ENCODE peak calls at places on chromosomes 13 and 19, in ten cellular contexts. N, R, W, C, H, X, K, F, U and D are unnamed samples.

GRCh38 chr19:18274776-18275356 is 614 bp upstream of the IQCN start:
- DNase-seq in N (no peak), W (peak), R (peak), C (peak), F (peak), U (peak), H (no peak), X (no peak), K (peak), D (no peak)

GRCh38 chr13:48266967-48267639 is 34.1 kb downstream of the ITM2B start:
- DNase-seq in U (no peak), R (no peak), N (no peak), K (no peak), C (no peak), H (no peak), X (no peak), W (no peak), F (no peak), D (no peak)

GRCh38 chr13:59746291-59746962 is 417.3 kb downstream of the DIAPH3 start:
- DNase-seq in F (no peak), W (no peak), X (no peak), C (no peak), H (no peak), U (no peak), N (no peak), K (peak), R (peak), D (peak)

GRCh38 chr19:4970558-4971423 is 1.9 kb downstream of the KDM4B start:
- DNase-seq in F (peak), H (no peak), C (peak), K (peak), R (no peak), W (peak), N (no peak), U (peak), X (peak), D (no peak)

GRCh38 chr19:49264258-49264657 is 60.7 kb downstream of the SLC6A16 start:
- DNase-seq in H (no peak), N (no peak), R (no peak), W (no peak), F (no peak), K (no peak), X (no peak), U (no peak), C (no peak), D (no peak)

GRCh38 chr19:4067396-4068057 is 828 bp upstream of the ZBTB7A start:
- DNase-seq in H (no peak), R (no peak), X (peak), W (peak), N (no peak), K (no peak), C (peak), F (no peak), U (no peak), D (no peak)

GRCh38 chr19:17777840-17778620 is 16.9 kb upstream of the B3GNT3 start:
- DNase-seq in X (peak), N (no peak), K (no peak), C (peak), H (peak), W (peak), R (peak), F (peak), U (peak), D (no peak)

GRCh38 chr13:77213644-77214043 is 113.2 kb downstream of the MYCBP2 start:
- DNase-seq in N (no peak), X (no peak), R (no peak), C (no peak), K (no peak), W (no peak), F (no peak), U (no peak), H (no peak), D (no peak)

GRCh38 chr13:73141292-73141771 is 82.5 kb downstream of the KLF5 start:
- DNase-seq in H (no peak), K (no peak), X (no peak), W (peak), C (no peak), R (no peak), U (no peak), F (no peak), N (no peak), D (no peak)

GRCh38 chr19:34662919-34663318 is 14.0 kb downstream of the SCGB2B2 start:
- DNase-seq in N (peak), W (peak), C (no peak), X (peak), F (no peak), H (peak), K (peak), R (peak), U (peak), D (no peak)

GRCh38 chr19:18515959-18516358 is 5.9 kb downstream of the ELL start:
- DNase-seq in H (no peak), F (no peak), U (no peak), K (no peak), N (no peak), W (no peak), X (no peak), C (no peak), R (no peak), D (no peak)

GRCh38 chr13:25943666-25944065 is 108.2 kb downstream of the SHISA2 start:
- DNase-seq in N (no peak), U (no peak), K (no peak), C (no peak), F (no peak), W (no peak), X (no peak), R (peak), H (no peak), D (peak)

GRCh38 chr13:77330009-77330471 is 3.1 kb upstream of the MYCBP2 start:
- DNase-seq in X (no peak), K (no peak), H (no peak), U (no peak), W (no peak), F (no peak), R (no peak), N (no peak), C (no peak), D (no peak)

GRCh38 chr13:106701810-106702341 is 133.9 kb upstream of the ARGLU1 start:
- DNase-seq in X (no peak), R (no peak), N (no peak), F (peak), C (peak), U (no peak), W (no peak), K (no peak), H (no peak), D (no peak)

GRCh38 chr19:43997631-43998290 is 5.0 kb upstream of the ZNF230 start:
- DNase-seq in R (peak), H (no peak), F (no peak), K (peak), W (no peak), N (no peak), C (no peak), X (no peak), U (peak), D (peak)

GRCh38 chr13:94115054-94115453 is 364.4 kb downstream of the DCT start:
- DNase-seq in C (no peak), W (no peak), K (no peak), N (no peak), F (no peak), R (no peak), H (no peak), U (no peak), X (no peak), D (no peak)

GRCh38 chr19:47124937-47125668 is 5.5 kb upstream of the SAE1 start:
- DNase-seq in W (peak), H (no peak), K (peak), X (peak), F (no peak), R (peak), C (no peak), U (peak), N (no peak), D (no peak)

GRCh38 chr13:111503376-111503775 is 182.9 kb downstream of the TEX29 start:
- DNase-seq in U (no peak), N (no peak), W (no peak), X (no peak), F (no peak), C (no peak), K (no peak), H (no peak), R (no peak), D (no peak)

GRCh38 chr19:8665468-8666213 is 33.0 kb downstream of the ACTL9 start:
- DNase-seq in U (no peak), N (no peak), C (no peak), H (no peak), K (no peak), R (no peak), W (no peak), F (no peak), X (no peak), D (no peak)

GRCh38 chr19:35027851-35028599 is 2.2 kb upstream of the SCN1B start:
- DNase-seq in R (peak), N (no peak), K (peak), H (no peak), C (no peak), F (no peak), U (peak), X (no peak), W (no peak), D (no peak)

GRCh38 chr13:110135977-110136597 is 170.9 kb downstream of the COL4A1 start:
- DNase-seq in F (no peak), X (no peak), C (no peak), N (no peak), H (no peak), R (no peak), U (no peak), K (no peak), W (no peak), D (no peak)

GRCh38 chr13:54637377-54637776 is 1608.8 kb downstream of the OLFM4 start:
- DNase-seq in W (no peak), C (no peak), N (no peak), U (peak), F (no peak), H (no peak), X (no peak), K (no peak), R (no peak), D (no peak)

GRCh38 chr19:19597809-19598306 is 20.6 kb downstream of the PBX4 start:
- DNase-seq in U (no peak), N (no peak), C (no peak), H (peak), W (no peak), X (no peak), R (no peak), K (no peak), F (no peak), D (no peak)

GRCh38 chr13:105345116-105345515 is 1190.3 kb downstream of the EFNB2 start:
- DNase-seq in K (no peak), C (no peak), R (no peak), F (no peak), X (no peak), W (no peak), H (no peak), N (no peak), U (no peak), D (no peak)

GRCh38 chr19:48061401-48062344 is 17.8 kb upstream of the CABP5 start:
- DNase-seq in C (no peak), F (no peak), R (no peak), K (no peak), X (no peak), W (no peak), N (no peak), U (peak), H (no peak), D (no peak)

GRCh38 chr19:17751103-17751911 is at the start of gene FCHO1:
- DNase-seq in F (peak), R (no peak), N (no peak), W (peak), X (no peak), C (peak), H (peak), K (no peak), U (no peak), D (no peak)

GRCh38 chr19:7340959-7341837 is 7.5 kb upstream of the ARHGEF18 start:
- DNase-seq in W (peak), R (peak), F (peak), X (peak), N (peak), U (peak), K (peak), H (peak), C (peak), D (no peak)

GRCh38 chr19:58182989-58183821 is at the start of gene ZNF274:
- DNase-seq in X (peak), N (peak), U (peak), K (peak), F (peak), R (peak), H (peak), W (peak), C (peak), D (peak)
- TF ChIP-seq CTCF in X (no peak), N (no peak), U (no peak), K (no peak), F (no peak), R (no peak), H (no peak), W (no peak), C (no peak), D (no peak)

DNA sequence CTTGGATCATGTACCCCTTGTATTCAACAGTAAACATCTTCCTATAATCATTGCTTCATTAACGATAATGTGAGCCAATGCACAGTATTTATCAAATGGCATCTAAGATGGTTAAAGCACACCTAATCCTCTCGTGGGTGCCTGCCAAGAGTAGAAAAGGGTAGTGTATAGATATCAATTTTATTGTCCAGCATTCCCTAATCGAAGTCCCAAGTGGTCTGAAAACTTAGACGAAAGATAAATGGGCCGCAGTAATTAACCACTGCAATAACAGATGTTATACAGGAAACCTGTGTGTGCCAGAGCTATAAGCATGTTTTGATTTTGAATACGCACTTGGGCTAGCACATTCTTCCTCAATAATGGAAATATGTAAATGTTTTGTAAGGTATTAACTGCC is 642 bp upstream of the MBNL2 start:
- DNase-seq in W (no peak), K (no peak), F (no peak), N (no peak), X (no peak), U (no peak), H (no peak), C (no peak), R (no peak), D (no peak)
- H3K4me3 ChIP-seq in W (no peak), K (peak), F (peak), N (peak), X (peak), U (no peak), H (peak), C (peak), R (peak), D (no peak)

DNA sequence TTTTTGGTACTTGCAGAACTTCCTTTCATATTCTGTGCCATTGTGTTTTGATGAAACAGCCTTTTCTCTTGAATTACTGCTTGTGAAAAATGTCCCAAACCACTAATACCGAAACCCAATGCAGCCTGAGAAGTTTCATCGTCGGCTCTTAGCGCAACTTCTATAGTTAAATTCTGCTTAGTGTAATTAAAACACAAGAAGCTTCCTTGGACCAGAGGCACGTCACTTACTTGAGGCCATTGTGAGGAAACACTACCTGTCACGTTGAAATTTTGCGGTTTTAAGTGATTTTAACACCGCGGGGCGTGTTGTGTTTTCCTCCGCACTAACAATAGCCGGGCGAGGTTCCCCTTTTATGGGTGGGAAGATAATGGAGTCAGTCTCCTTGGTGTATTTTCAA is 70.9 kb downstream of the GGACT start:
- DNase-seq in W (no peak), F (no peak), H (no peak), K (no peak), X (no peak), R (no peak), C (no peak), N (no peak), U (peak), D (no peak)
- TF ChIP-seq CTCF in W (no peak), F (no peak), H (no peak), K (no peak), X (no peak), R (no peak), C (no peak), N (no peak), U (no peak), D (no peak)

DNA sequence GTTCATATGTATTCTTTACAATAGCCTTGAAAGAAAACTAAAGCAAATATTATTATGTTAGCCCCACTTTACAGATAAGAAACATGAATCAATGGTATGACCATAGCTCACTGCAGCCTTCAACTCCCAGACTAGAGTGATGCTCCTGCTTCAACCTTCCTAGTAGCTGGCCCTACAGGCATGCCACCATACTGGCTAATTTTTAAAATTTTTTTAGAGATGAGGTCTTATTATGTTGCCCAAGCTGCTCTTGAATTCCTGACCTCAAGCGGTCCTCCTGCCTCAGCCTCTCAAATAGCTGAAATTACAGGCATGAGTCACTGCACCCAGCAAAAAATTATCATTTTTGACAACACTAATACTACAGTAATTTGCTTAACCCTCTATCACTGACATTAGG is 14.8 kb downstream of the CAB39L start:
- DNase-seq in K (no peak), U (no peak), H (no peak), X (no peak), C (no peak), F (no peak), R (no peak), W (no peak), N (no peak), D (no peak)
- H3K4me3 ChIP-seq in K (no peak), U (no peak), H (no peak), X (no peak), C (no peak), F (no peak), R (no peak), W (no peak), N (no peak), D (no peak)

GRCh38 chr13:56752630-56753029 is 388.1 kb upstream of the PRR20A start:
- DNase-seq in U (peak), C (no peak), H (no peak), X (no peak), R (no peak), F (no peak), K (no peak), N (no peak), W (no peak), D (no peak)

DNA sequence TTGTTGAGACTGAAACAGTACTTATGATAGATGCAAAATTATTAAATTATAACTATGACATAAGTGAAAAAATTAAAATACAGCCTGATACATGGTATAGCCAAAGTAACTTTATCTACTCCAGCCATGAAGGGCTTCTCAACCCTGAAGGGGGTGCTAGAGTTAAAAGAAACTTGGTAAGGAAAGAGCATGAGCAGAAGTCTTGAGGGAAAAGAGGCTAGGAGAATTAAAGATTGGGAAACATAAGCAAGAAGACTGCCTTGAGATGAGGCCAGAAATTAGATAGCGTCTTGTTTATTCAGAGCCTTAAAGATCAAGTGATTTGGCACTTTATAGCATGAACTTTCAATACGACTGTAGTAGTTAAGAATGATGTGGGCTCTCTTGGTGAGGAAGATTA is 385.5 kb upstream of the PRR20A start:
- DNase-seq in U (peak), H (no peak), W (no peak), R (no peak), N (no peak), C (no peak), X (no peak), F (no peak), K (no peak), D (no peak)
- TF ChIP-seq CTCF in U (peak), H (no peak), W (no peak), R (no peak), N (no peak), C (peak), X (peak), F (peak), K (no peak), D (no peak)

DNA sequence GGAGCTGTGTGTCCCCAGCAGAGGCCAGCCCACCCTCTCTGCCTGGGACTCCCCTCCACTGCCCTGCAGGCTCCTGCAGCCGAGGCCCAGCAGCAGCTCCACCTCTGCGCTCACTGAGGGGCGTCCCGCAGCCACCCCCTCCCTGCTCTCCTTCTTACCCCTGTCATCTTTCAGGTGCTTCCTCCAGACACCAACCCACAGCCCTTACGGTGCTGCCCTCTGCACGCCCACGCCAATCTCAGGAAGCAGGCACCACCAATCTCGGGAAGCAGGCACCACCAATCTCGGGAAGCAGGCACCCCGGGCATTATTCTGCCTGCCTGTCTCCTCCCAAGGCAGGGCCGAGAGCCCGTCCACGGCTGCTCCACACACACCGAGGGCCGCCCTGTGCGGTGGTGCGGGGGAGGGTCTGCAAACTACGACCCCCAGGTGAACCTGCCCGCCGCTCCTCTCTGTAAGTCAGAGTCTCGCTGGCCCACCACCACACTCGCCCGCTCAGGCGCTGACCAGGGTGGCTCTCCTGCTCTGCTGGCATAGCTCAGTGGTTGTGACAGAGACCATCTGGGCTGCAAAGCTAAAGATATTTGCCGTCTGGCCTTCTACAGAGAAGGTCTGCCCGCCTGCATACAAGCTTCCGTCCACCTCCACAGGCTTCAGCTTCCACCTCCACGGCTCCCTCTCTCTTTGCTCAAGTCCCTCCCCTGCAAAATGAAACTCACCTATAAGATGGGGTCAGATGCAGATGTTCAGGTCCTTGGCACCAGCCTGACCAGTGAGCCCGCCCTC is 2.9 kb downstream of the LSM7 start:
- DNase-seq in H (no peak), R (no peak), N (no peak), X (no peak), K (no peak), U (no peak), C (no peak), F (no peak), W (no peak), D (no peak)
- H3K4me3 ChIP-seq in H (no peak), R (no peak), N (no peak), X (no peak), K (no peak), U (no peak), C (no peak), F (no peak), W (no peak), D (no peak)

GRCh38 chr19:11458236-11458900 is 22.5 kb downstream of the ELAVL3 start:
- DNase-seq in W (no peak), C (no peak), R (no peak), K (no peak), N (no peak), F (no peak), U (no peak), H (no peak), X (peak), D (no peak)

GRCh38 chr19:11461453-11461852 is 19.4 kb downstream of the ELAVL3 start:
- DNase-seq in X (no peak), C (no peak), F (no peak), R (no peak), W (no peak), U (no peak), N (no peak), K (no peak), H (no peak), D (no peak)

GRCh38 chr19:11457831-11458230 is 22.4 kb downstream of the PRKCSH start:
- DNase-seq in U (no peak), W (no peak), K (no peak), X (no peak), N (no peak), H (no peak), R (no peak), C (no peak), F (no peak), D (no peak)

GRCh38 chr19:11457115-11457514 is 21.7 kb downstream of the PRKCSH start:
- DNase-seq in F (no peak), X (peak), R (no peak), W (no peak), C (no peak), H (no peak), K (no peak), U (peak), N (no peak), D (no peak)

GRCh38 chr19:11460207-11460606 is 20.6 kb downstream of the ELAVL3 start:
- DNase-seq in N (no peak), U (peak), W (no peak), H (no peak), X (peak), C (no peak), R (no peak), F (no peak), K (no peak), D (no peak)
- TF ChIP-seq CTCF in N (peak), U (peak), W (no peak), H (no peak), X (peak), C (no peak), R (no peak), F (peak), K (no peak), D (peak)